ENCODE peak calls at places on chromosomes 4 and X, in four cellular contexts. D is A673, X is adrenal gland, Y is cardiac muscle cell. V is an unnamed sample.

GRCh38 chr4:100314057-100314456 is 123.8 kb upstream of the DDIT4L start:
- DNase-seq in X (no peak), D (no peak), Y (peak), V (no peak)

GRCh38 chr4:44016582-44017421 is 431.8 kb downstream of the KCTD8 start:
- DNase-seq in D (no peak), Y (no peak), X (no peak), V (no peak)

GRCh38 chr4:36242629-36243354 is 1.5 kb downstream of the ARAP2 start:
- DNase-seq in Y (no peak), D (no peak), X (no peak), V (no peak)

GRCh38 chrX:13357925-13358324 is 38.1 kb upstream of the ATXN3L start:
- DNase-seq in X (no peak), Y (peak), D (peak), V (no peak)

GRCh38 chr4:113919611-113920010 is 59.8 kb downstream of the ARSJ start:
- DNase-seq in X (no peak), D (no peak), Y (no peak), V (no peak)

GRCh38 chr4:87377816-87378215 is 13.2 kb downstream of the HSD17B11 start:
- DNase-seq in X (no peak), D (no peak), Y (no peak), V (no peak)

GRCh38 chr4:181685911-181686310 is 557.3 kb upstream of the TENM3 start:
- DNase-seq in X (no peak), D (no peak), Y (peak), V (no peak)

GRCh38 chr4:7929530-7929951 is 10.1 kb downstream of the AFAP1 start:
- DNase-seq in X (no peak), D (no peak), Y (no peak), V (no peak)

GRCh38 chr4:165013691-165014090 is 18.1 kb upstream of the TRIM60 start:
- DNase-seq in Y (no peak), X (no peak), D (no peak), V (no peak)

GRCh38 chr4:165011403-165011802 is 20.4 kb upstream of the TRIM60 start:
- DNase-seq in D (no peak), X (no peak), Y (no peak), V (no peak)

GRCh38 chr4:165010991-165011390 is 20.8 kb upstream of the TRIM60 start:
- DNase-seq in Y (no peak), X (no peak), D (no peak), V (no peak)

GRCh38 chr4:165016971-165017370 is 14.8 kb upstream of the TRIM60 start:
- DNase-seq in X (no peak), D (peak), Y (peak), V (no peak)
- TF ChIP-seq CTCF in X (no peak), D (peak), Y (peak), V (no peak)

GRCh38 chr4:10898072-10898471 is 213.5 kb upstream of the CLNK start:
- DNase-seq in Y (no peak), X (no peak), D (no peak), V (no peak)

GRCh38 chr4:10897076-10897475 is 212.5 kb upstream of the CLNK start:
- DNase-seq in X (no peak), D (no peak), Y (no peak), V (no peak)

GRCh38 chr4:10891866-10892265 is 207.3 kb upstream of the CLNK start:
- DNase-seq in X (no peak), D (no peak), Y (no peak), V (no peak)

GRCh38 chr4:10889819-10890218 is 205.3 kb upstream of the CLNK start:
- DNase-seq in D (no peak), X (no peak), Y (no peak), V (no peak)

DNA sequence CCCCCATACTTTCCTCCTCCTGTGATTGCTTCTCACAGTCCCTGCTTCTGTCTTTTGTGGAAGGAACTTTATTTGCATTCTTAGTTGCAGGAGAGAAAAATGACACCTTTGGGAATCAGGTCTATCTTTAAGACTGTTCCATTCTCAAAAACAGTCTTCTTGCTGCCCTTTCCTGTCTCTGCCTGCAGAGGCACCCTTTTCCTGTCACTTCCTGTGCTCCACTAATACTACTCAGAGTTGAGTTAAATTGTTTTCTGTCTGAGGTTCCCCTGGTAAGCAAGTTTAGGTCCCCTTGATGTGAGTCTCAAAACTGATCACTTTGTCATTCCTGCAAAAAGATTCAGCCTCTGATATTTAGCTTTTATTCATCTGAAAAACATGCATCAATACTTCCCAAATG is 208.8 kb upstream of the CLNK start:
- DNase-seq in D (no peak), Y (peak), X (no peak), V (no peak)
- TF ChIP-seq CTCF in D (no peak), Y (peak), X (peak), V (peak)

DNA sequence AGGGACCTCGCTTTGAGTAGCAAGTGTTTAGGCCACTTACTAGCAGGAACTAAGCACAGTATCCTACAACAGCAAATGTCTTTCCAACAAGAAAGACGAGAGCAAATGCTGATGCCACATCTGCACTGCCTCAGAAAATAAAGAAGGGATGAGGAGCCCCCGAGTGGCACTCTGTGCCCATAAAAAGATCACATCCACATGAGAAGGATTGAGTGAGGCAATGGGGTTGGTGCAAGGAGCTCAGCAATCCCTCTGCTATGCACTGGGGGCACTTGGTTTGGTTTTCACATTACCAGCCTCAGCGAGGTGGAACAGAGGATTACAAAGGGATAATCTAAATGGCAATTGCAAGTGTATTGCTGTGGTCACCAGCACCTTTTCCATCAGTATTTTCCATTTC is 252.8 kb upstream of the SLC7A11 start:
- DNase-seq in X (no peak), D (peak), Y (peak), V (no peak)
- TF ChIP-seq CTCF in X (no peak), D (peak), Y (peak), V (no peak)

DNA sequence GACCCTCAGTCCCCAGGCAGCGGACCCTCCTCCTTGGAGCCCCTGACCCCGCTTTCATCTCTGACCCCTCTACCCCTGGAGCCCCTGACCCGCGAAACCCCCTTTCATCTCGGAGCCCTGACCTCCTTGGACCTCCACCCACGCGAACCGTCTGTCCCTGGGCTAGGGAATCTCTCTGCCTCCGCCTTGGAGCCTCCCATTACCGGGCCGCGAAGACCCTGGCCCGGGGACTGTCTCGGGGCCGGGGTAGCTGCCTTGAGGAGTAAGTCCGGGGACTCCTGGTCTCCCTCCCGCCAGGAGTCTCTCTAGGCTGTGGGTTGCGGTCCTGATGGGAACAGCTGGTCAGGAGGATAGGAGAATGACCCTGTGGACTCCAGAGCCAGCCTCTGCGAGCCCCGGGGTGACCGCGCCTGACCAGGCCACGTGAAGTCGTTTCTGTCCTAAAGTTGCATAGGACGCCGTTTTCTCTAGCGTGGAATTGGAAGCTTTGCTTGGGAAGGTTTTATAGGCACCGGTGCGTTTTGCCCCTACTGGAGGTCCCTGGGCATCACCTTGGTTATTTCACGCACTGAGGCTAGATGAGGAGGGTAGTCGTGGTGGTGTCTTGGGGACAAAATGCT is 824 bp downstream of the TBC1D14 start:
- DNase-seq in D (peak), Y (no peak), X (no peak), V (no peak)
- TF ChIP-seq CTCF in D (peak), Y (peak), X (peak), V (no peak)

DNA sequence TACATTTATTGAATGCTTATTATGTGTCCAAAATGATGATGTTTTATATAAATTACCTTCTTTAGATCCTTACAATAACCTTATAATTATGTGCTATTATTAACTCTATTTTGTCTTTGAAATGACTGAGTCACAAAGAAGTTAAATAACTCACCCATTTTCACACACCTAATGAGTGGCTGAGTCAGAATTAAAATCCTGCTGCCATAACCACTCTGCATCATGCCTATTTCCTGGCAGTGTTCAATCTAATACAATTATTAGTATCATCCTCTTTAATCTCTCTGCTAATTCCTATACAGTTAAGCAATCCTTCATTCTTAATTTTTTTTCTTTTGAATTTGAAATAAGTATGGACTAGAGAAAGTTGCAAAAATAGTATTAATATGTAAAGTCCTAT is 342.9 kb downstream of the CFAP299 start:
- DNase-seq in X (no peak), Y (no peak), D (no peak), V (no peak)
- TF ChIP-seq CTCF in X (no peak), Y (no peak), D (no peak), V (no peak)

GRCh38 chrX:132505116-132505515 is 16.3 kb upstream of the MBNL3 start:
- DNase-seq in D (no peak), X (peak), Y (peak), V (no peak)
- TF ChIP-seq CTCF in D (peak), X (peak), Y (peak), V (no peak)

GRCh38 chrX:151488677-151489076 is 74.8 kb upstream of the PASD1 start:
- DNase-seq in X (peak), Y (no peak), D (peak), V (no peak)
- TF ChIP-seq CTCF in X (peak), Y (no peak), D (peak), V (no peak)

GRCh38 chrX:153438522-153438921 is 7.3 kb downstream of the TREX2 start:
- DNase-seq in Y (peak), D (peak), X (peak), V (no peak)
- TF ChIP-seq CTCF in Y (peak), D (peak), X (peak), V (no peak)

GRCh38 chrX:153768311-153769157 is 4.5 kb downstream of the PLXNB3 start:
- DNase-seq in Y (no peak), D (no peak), X (no peak), V (no peak)
- TF ChIP-seq CTCF in Y (no peak), D (no peak), X (no peak), V (no peak)

DNA sequence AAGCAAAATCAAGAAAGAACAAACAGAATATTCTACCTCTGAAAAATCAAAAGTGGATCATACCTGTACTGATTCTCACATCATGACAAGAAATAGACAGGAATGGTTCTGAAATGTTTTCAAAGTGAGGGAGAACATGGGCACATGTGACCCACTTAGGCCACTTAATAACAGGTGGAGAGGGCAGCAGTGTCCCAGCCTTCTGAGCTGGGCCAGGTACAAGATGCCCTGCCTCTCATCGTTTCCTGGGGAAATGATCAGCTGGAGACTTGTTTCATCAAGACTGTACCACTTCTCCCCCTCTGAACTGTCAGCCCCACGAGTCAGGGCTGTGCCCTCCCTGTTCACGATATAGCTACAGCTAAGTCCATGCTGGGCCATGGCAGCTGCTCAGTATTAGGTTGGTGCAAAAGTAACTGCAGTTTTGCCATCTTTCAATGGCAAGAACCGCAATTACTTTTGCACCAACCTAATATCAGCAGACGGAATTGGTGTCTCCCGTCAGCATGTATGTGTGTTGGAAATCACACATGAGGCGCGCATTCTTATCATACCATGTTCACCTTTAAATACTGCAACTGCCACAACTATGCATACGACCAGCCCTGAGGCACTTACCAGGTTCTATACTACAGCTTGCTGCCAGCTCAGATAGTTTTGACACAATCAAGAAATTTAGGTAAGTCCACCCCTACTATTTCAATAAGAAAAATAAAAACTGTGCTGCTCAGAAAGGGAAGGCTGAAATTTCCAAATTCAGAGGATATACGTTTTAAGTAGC is 71.4 kb downstream of the GATB start:
- DNase-seq in D (no peak), Y (no peak), X (no peak), V (no peak)
- TF ChIP-seq CTCF in D (no peak), Y (no peak), X (no peak), V (no peak)